ENCODE peak calls at places on chromosomes 3 and 15, in seven cellular contexts. D, W, O, N, Y, R and J are unnamed samples.

GRCh38 chr3:119352863-119353527 is 58.8 kb downstream of the ARHGAP31 start:
- DNase-seq in D (no peak), W (no peak), O (no peak), N (peak; percentile 85), Y (no peak), R (no peak), J (peak; percentile 46)

GRCh38 chr15:95620934-95621579 is 709.4 kb upstream of the NR2F2 start:
- DNase-seq in D (no peak), W (no peak), O (no peak), N (peak; percentile 62), Y (no peak), R (no peak), J (peak; percentile 57)

GRCh38 chr3:14633819-14634424 is 17.6 kb upstream of the CCDC174 start:
- DNase-seq in D (peak; percentile 45), W (no peak), O (peak; percentile 80), N (peak; percentile 49), Y (no peak), R (peak; percentile 59), J (peak; percentile 76)

GRCh38 chr3:140091143-140091542 is 156.2 kb downstream of the CLSTN2 start:
- DNase-seq in D (no peak), W (no peak), O (no peak), N (no peak), Y (peak; percentile 43), R (no peak), J (no peak)

GRCh38 chr15:94324117-94324826 is 92.9 kb downstream of the MCTP2 start:
- DNase-seq in D (no peak), W (no peak), O (no peak), N (peak; percentile 58), Y (no peak), R (peak; percentile 68), J (peak; percentile 10)

GRCh38 chr15:99536422-99537033 is 29.3 kb upstream of the MEF2A start:
- DNase-seq in D (no peak), W (peak; percentile 76), O (no peak), N (peak; percentile 78), Y (peak; percentile 16), R (no peak), J (peak; percentile 86)

GRCh38 chr15:93997071-93997658 is 234.2 kb upstream of the MCTP2 start:
- DNase-seq in D (no peak), W (no peak), O (no peak), N (peak; percentile 33), Y (no peak), R (peak; percentile 41), J (peak; percentile 32)

GRCh38 chr3:104519468-104519867 is 847.2 kb upstream of the ALCAM start:
- DNase-seq in D (no peak), W (no peak), O (no peak), N (no peak), Y (no peak), R (no peak), J (no peak)

GRCh38 chr3:195079636-195080035 is 191.3 kb downstream of the XXYLT1 start:
- DNase-seq in D (no peak), W (no peak), O (no peak), N (no peak), Y (no peak), R (no peak), J (no peak)

GRCh38 chr15:77266708-77267387 is 153.1 kb downstream of the PEAK1 start:
- DNase-seq in D (no peak), W (no peak), O (no peak), N (peak; percentile 69), Y (no peak), R (no peak), J (peak; percentile 38)

GRCh38 chr15:79849789-79850188 is 47.0 kb downstream of the MTHFS start:
- DNase-seq in D (no peak), W (no peak), O (no peak), N (peak; percentile 58), Y (no peak), R (peak; percentile 30), J (peak; percentile 41)

GRCh38 chr3:193662757-193663322 is 69.8 kb downstream of the OPA1 start:
- DNase-seq in D (no peak), W (no peak), O (no peak), N (no peak), Y (no peak), R (no peak), J (no peak)

GRCh38 chr15:44713006-44713966 is 2.0 kb downstream of the B2M start:
- DNase-seq in D (no peak), W (no peak), O (no peak), N (peak; percentile 40), Y (no peak), R (peak; percentile 52), J (peak; percentile 58)

GRCh38 chr3:141659821-141660597 is 78.1 kb upstream of the RNF7 start:
- DNase-seq in D (no peak), W (no peak), O (peak; percentile 83), N (peak; percentile 44), Y (no peak), R (peak; percentile 89), J (peak; percentile 56)

GRCh38 chr3:24253336-24253735 is 241.3 kb downstream of the THRB start:
- DNase-seq in D (no peak), W (no peak), O (no peak), N (no peak), Y (no peak), R (no peak), J (no peak)

GRCh38 chr15:101506491-101506890 is 17.0 kb upstream of the PCSK6 start:
- DNase-seq in D (no peak), W (no peak), O (no peak), N (no peak), Y (no peak), R (no peak), J (no peak)

GRCh38 chr3:27681249-27681748 is 40.8 kb downstream of the EOMES start:
- DNase-seq in D (no peak), W (no peak), O (no peak), N (peak; percentile 89), Y (peak; percentile 41), R (peak; percentile 64), J (peak; percentile 90)

GRCh38 chr3:1828519-1828918 is 270.1 kb upstream of the CNTN4 start:
- DNase-seq in D (no peak), W (no peak), O (no peak), N (no peak), Y (no peak), R (peak; percentile 28), J (no peak)

GRCh38 chr15:101043911-101044624 is 124.9 kb downstream of the LRRK1 start:
- DNase-seq in D (no peak), W (peak; percentile 17), O (no peak), N (no peak), Y (no peak), R (no peak), J (no peak)

GRCh38 chr15:45372032-45372995 is 6.0 kb downstream of the GATM start:
- DNase-seq in D (no peak), W (no peak), O (no peak), N (no peak), Y (no peak), R (no peak), J (no peak)

GRCh38 chr15:39828374-39828931 is 45.8 kb upstream of the FSIP1 start:
- DNase-seq in D (no peak), W (no peak), O (no peak), N (peak; percentile 30), Y (no peak), R (no peak), J (peak; percentile 80)

GRCh38 chr3:128598884-128599664 is 51.5 kb downstream of the RPN1 start:
- DNase-seq in D (no peak), W (no peak), O (no peak), N (no peak), Y (no peak), R (no peak), J (no peak)

GRCh38 chr15:57784081-57784488 is 77.6 kb downstream of the POLR2M start:
- DNase-seq in D (peak; percentile 78), W (no peak), O (no peak), N (peak; percentile 77), Y (no peak), R (no peak), J (peak; percentile 79)

GRCh38 chr3:9552252-9552999 is 1.2 kb downstream of the LHFPL4 start:
- DNase-seq in D (no peak), W (no peak), O (peak; percentile 69), N (peak; percentile 11), Y (peak; percentile 18), R (peak; percentile 91), J (peak; percentile 77)

DNA sequence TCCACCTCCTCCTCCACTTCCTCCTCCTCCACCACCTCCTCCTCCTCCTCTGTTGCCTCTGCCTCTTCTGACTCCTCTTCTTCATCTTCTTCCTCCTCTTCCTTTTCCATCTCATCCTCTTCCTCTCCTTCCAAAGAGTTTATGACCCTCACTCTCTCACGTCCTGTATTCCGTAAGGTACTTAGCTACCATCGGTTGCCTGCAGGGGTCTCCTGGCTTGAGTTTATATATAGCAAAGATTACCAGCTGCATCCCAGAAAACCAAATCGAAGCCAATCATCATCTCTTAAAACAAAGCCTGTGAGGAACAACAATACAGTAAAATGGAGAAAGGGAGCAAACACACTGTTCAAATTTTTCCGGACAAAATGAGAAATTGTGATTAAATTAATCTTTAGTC is 317.4 kb downstream of the C3orf38 start:
- DNase-seq in D (no peak), W (no peak), O (no peak), N (no peak), Y (no peak), R (no peak), J (no peak)
- TF ChIP-seq CTCF in D (no peak), W (no peak), O (no peak), N (no peak), Y (no peak), R (no peak), J (no peak)

DNA sequence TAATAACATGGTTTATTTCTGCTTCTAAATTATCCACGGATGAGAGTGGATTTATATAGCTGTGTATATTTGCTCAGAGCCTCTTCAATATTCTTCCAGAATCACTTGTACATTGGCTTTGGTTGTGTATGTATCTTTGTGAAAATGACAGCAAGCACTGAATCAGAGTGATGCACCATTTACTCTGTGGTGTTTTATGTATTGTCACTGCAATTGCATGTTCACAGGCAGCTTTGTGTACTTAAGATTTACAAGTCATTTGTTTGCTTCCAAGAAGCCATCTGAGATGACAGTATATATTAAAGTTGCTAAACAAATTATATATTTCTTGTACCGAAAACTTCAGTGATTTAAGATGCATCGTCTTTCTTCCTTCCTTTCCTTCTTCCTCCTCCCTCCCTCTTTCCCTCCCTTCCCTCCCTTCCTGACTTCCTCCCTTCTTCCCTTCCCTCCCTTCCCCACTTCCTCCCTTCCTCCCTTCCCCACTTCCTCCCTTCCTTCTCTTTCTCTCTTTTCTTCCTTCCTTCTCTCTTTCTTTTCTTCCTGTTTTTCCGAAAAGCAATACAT is 362.3 kb upstream of the GOLIM4 start:
- DNase-seq in D (no peak), W (no peak), O (no peak), N (no peak), Y (no peak), R (no peak), J (no peak)
- H3K4me3 ChIP-seq in D (no peak overlapping the region), W (no peak overlapping the region), O (no peak overlapping the region), N (no peak overlapping the region), Y (no peak overlapping the region), R (no peak overlapping the region), J (no peak overlapping the region)

DNA sequence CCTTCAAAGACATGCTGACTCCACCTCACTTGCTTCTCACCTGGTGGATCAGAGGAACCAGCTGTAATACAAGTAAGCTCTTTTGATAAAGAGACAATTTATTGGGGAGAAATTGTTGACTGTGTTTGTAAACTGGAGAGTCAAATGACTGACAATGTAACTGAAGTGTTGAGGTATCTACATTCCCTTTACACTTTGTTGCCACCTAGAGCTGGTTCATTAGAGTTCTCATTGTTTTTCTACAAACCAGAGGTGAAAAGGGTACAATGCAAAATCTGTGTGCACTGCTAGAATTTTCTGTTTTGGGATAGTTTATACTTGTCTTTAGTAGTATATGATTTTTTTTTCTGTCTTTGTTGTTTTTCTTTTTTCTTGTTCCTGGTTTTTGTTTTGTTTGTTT is 8.7 kb upstream of the LRRC58 start:
- DNase-seq in D (no peak), W (no peak), O (no peak), N (no peak), Y (no peak), R (no peak), J (no peak)
- TF ChIP-seq CTCF in D (no peak), W (no peak), O (no peak), N (no peak), Y (no peak), R (no peak), J (no peak)

GRCh38 chr3:188947983-188948657 is 223.7 kb upstream of the TPRG1 start:
- DNase-seq in D (peak; percentile 33), W (peak; percentile 98), O (peak; percentile 94), N (peak; percentile 92), Y (peak; percentile 88), R (peak; percentile 85), J (peak; percentile 98)
- H3K4me3 ChIP-seq in D (peak overlapping the region; percentile 36), W (peak overlapping the region; percentile 52), O (peak overlapping the region; percentile 53), N (peak overlapping the region; percentile 61), Y (peak overlapping the region; percentile 40), R (peak overlapping the region; percentile 51), J (peak overlapping the region; percentile 30)